ENCODE peak calls at places on chromosomes 6 and 20, in seven cellular contexts. One of them, this sample, is unnamed. For H3K4me1, the result is how much of the 10 kb centered on the place peaks cover.

GRCh38 chr20:58173091-58173490 is 55.4 kb downstream of the ANKRD60 start:
- DNase-seq in GM23248: no peak
- DNase-seq in trophoblast cell: no peak
- DNase-seq in PC-3: no peak
- DNase-seq in osteoblast: peak
- DNase-seq in fibroblast of lung: no peak
- DNase-seq in hepatocyte: no peak
- DNase-seq in this sample: no peak

GRCh38 chr20:35145141-35145564 is 2.0 kb downstream of the EDEM2 start:
- DNase-seq in GM23248: peak
- DNase-seq in osteoblast: peak
- DNase-seq in trophoblast cell: peak
- DNase-seq in fibroblast of lung: peak
- DNase-seq in PC-3: peak
- DNase-seq in hepatocyte: peak
- DNase-seq in this sample: peak

GRCh38 chr6:129105793-129106192 is 222.9 kb downstream of the LAMA2 start:
- DNase-seq in fibroblast of lung: no peak
- DNase-seq in osteoblast: no peak
- DNase-seq in trophoblast cell: no peak
- DNase-seq in GM23248: no peak
- DNase-seq in PC-3: no peak
- DNase-seq in hepatocyte: no peak
- DNase-seq in this sample: no peak

GRCh38 chr6:161226005-161226964 is 47.6 kb downstream of the AGPAT4 start:
- DNase-seq in hepatocyte: no peak
- DNase-seq in PC-3: no peak
- DNase-seq in trophoblast cell: no peak
- DNase-seq in GM23248: no peak
- DNase-seq in fibroblast of lung: no peak
- DNase-seq in osteoblast: no peak
- DNase-seq in this sample: no peak

GRCh38 chr20:19758888-19759331 is 852 bp downstream of the RIN2 start:
- DNase-seq in trophoblast cell: peak
- DNase-seq in GM23248: peak
- DNase-seq in fibroblast of lung: peak
- DNase-seq in osteoblast: peak
- DNase-seq in hepatocyte: peak
- DNase-seq in PC-3: peak
- DNase-seq in this sample: peak

GRCh38 chr6:82013561-82014275 is 233.8 kb downstream of the IBTK start:
- DNase-seq in hepatocyte: no peak
- DNase-seq in GM23248: peak
- DNase-seq in PC-3: peak
- DNase-seq in fibroblast of lung: peak
- DNase-seq in trophoblast cell: peak
- DNase-seq in osteoblast: peak
- DNase-seq in this sample: peak

GRCh38 chr20:37243076-37243936 is 18.3 kb downstream of the GHRH start:
- DNase-seq in osteoblast: no peak
- DNase-seq in GM23248: no peak
- DNase-seq in hepatocyte: no peak
- DNase-seq in PC-3: no peak
- DNase-seq in fibroblast of lung: no peak
- DNase-seq in trophoblast cell: no peak
- DNase-seq in this sample: no peak

GRCh38 chr6:3510178-3510577 is 53.3 kb upstream of the SLC22A23 start:
- DNase-seq in PC-3: no peak
- DNase-seq in trophoblast cell: no peak
- DNase-seq in GM23248: no peak
- DNase-seq in fibroblast of lung: no peak
- DNase-seq in hepatocyte: no peak
- DNase-seq in osteoblast: no peak
- DNase-seq in this sample: no peak

GRCh38 chr6:18457065-18457817 is 70.1 kb downstream of the RNF144B start:
- DNase-seq in hepatocyte: no peak
- DNase-seq in GM23248: no peak
- DNase-seq in PC-3: no peak
- DNase-seq in osteoblast: no peak
- DNase-seq in trophoblast cell: no peak
- DNase-seq in fibroblast of lung: no peak
- DNase-seq in this sample: peak

GRCh38 chr20:1229541-1229940 is 3.7 kb downstream of the RAD21L1 start:
- DNase-seq in hepatocyte: no peak
- DNase-seq in fibroblast of lung: no peak
- DNase-seq in osteoblast: no peak
- DNase-seq in GM23248: no peak
- DNase-seq in PC-3: no peak
- DNase-seq in trophoblast cell: no peak
- DNase-seq in this sample: no peak

GRCh38 chr6:39302011-39302410 is 12.2 kb downstream of the KCNK17 start:
- DNase-seq in fibroblast of lung: no peak
- DNase-seq in PC-3: no peak
- DNase-seq in hepatocyte: no peak
- DNase-seq in GM23248: no peak
- DNase-seq in osteoblast: peak
- DNase-seq in trophoblast cell: no peak
- DNase-seq in this sample: no peak

GRCh38 chr6:150684715-150685459 is 85.2 kb downstream of the PLEKHG1 start:
- DNase-seq in fibroblast of lung: no peak
- DNase-seq in GM23248: no peak
- DNase-seq in PC-3: no peak
- DNase-seq in trophoblast cell: no peak
- DNase-seq in hepatocyte: no peak
- DNase-seq in osteoblast: no peak
- DNase-seq in this sample: no peak

GRCh38 chr6:109672204-109672603 is 18.8 kb downstream of the AK9 start:
- DNase-seq in trophoblast cell: no peak
- DNase-seq in hepatocyte: no peak
- DNase-seq in GM23248: peak
- DNase-seq in fibroblast of lung: peak
- DNase-seq in PC-3: peak
- DNase-seq in osteoblast: no peak
- DNase-seq in this sample: no peak

GRCh38 chr20:1998193-1998520 is 4.3 kb upstream of the PDYN start:
- DNase-seq in osteoblast: no peak
- DNase-seq in fibroblast of lung: no peak
- DNase-seq in trophoblast cell: no peak
- DNase-seq in GM23248: no peak
- DNase-seq in PC-3: no peak
- DNase-seq in hepatocyte: no peak
- DNase-seq in this sample: no peak

GRCh38 chr20:40657526-40657925 is 31.5 kb downstream of the MAFB start:
- DNase-seq in osteoblast: no peak
- DNase-seq in PC-3: no peak
- DNase-seq in hepatocyte: no peak
- DNase-seq in GM23248: peak
- DNase-seq in trophoblast cell: no peak
- DNase-seq in fibroblast of lung: no peak
- DNase-seq in this sample: no peak

GRCh38 chr6:138972226-138972665 is 15.8 kb downstream of the REPS1 start:
- DNase-seq in PC-3: peak
- DNase-seq in GM23248: peak
- DNase-seq in osteoblast: no peak
- DNase-seq in trophoblast cell: no peak
- DNase-seq in hepatocyte: no peak
- DNase-seq in fibroblast of lung: peak
- DNase-seq in this sample: peak

GRCh38 chr6:109961666-109962065 is 16.4 kb upstream of the GPR6 start:
- DNase-seq in fibroblast of lung: peak
- DNase-seq in PC-3: peak
- DNase-seq in trophoblast cell: peak
- DNase-seq in hepatocyte: no peak
- DNase-seq in GM23248: peak
- DNase-seq in osteoblast: no peak
- DNase-seq in this sample: peak

DNA sequence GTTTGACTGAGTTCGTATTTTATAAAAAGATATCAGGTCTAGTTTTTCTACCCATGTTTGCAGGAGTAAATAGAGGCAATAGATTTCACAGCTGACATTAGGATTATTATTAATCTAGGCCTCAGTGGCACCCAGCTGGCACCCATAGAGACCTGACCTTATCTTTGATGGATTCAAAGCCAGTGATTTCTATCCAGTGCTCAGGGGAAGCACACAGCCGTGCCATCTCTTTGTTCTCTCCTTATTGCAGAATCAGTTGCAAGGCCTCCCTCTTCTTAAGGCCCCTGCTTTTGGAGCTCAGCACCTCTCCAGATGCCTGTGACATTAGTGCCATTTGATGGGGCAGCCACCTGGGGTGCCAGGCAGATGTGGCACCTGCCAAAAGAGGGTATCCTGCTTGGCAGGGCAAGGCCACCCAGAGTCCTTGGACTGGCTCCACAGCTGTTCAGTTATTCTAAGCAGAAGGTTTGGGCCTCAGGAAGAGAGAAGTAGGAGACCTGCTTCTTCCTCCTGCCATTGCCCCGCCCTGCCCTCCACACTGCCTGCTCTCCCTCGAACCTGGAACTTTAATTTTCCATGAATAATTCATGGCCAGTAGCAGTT is 206.2 kb downstream of the ZDHHC14 start:
- DNase-seq in GM23248: no peak
- DNase-seq in osteoblast: no peak
- DNase-seq in fibroblast of lung: no peak
- DNase-seq in trophoblast cell: no peak
- DNase-seq in PC-3: no peak
- DNase-seq in hepatocyte: no peak
- DNase-seq in this sample: no peak
- H3K4me1 ChIP-seq in GM23248: under half
- H3K4me1 ChIP-seq in osteoblast: under half
- H3K4me1 ChIP-seq in fibroblast of lung: under half
- H3K4me1 ChIP-seq in trophoblast cell: under half
- H3K4me1 ChIP-seq in PC-3: under half
- H3K4me1 ChIP-seq in hepatocyte: under half
- H3K4me1 ChIP-seq in this sample: under half

GRCh38 chr6:140912686-140913085 is 1220.0 kb upstream of the GJE1 start:
- DNase-seq in GM23248: no peak
- DNase-seq in trophoblast cell: no peak
- DNase-seq in fibroblast of lung: no peak
- DNase-seq in PC-3: no peak
- DNase-seq in osteoblast: no peak
- DNase-seq in hepatocyte: no peak
- DNase-seq in this sample: no peak
- H2AFZ ChIP-seq in GM23248: no peak
- H2AFZ ChIP-seq in trophoblast cell: no peak
- H2AFZ ChIP-seq in fibroblast of lung: no peak
- H2AFZ ChIP-seq in PC-3: no peak
- H2AFZ ChIP-seq in osteoblast: peak
- H2AFZ ChIP-seq in hepatocyte: no peak
- H2AFZ ChIP-seq in this sample: no peak

DNA sequence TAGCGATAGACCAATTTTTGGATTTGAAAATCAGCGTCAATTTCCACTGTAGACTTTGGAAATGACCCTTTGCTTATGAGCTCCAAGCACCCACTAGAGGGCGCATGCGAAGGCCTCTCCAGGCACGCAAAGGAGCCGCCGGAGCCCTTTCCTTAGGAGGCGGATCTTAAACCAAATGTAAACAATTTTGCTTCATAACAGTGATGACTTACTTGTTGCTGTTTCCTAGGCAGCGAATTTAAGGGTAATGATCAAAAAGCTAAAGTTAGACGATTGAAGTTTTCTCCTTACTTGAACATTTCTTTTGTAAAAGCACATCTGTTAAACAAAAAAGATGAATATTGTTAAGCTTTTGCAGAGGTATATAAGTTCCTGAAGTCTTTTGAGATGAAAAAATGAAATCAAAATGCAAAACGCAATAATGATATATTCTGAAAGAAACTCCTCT is 29.2 kb upstream of the EXOC2 start:
- DNase-seq in hepatocyte: peak
- DNase-seq in GM23248: peak
- DNase-seq in trophoblast cell: peak
- DNase-seq in osteoblast: peak
- DNase-seq in PC-3: peak
- DNase-seq in fibroblast of lung: peak
- DNase-seq in this sample: peak
- H3K4me1 ChIP-seq in hepatocyte: under half
- H3K4me1 ChIP-seq in GM23248: under half
- H3K4me1 ChIP-seq in trophoblast cell: under half
- H3K4me1 ChIP-seq in osteoblast: under half
- H3K4me1 ChIP-seq in PC-3: under half
- H3K4me1 ChIP-seq in fibroblast of lung: under half
- H3K4me1 ChIP-seq in this sample: under half

GRCh38 chr6:147508073-147508870 is at the start of gene SAMD5:
- DNase-seq in fibroblast of lung: peak
- DNase-seq in PC-3: peak
- DNase-seq in hepatocyte: peak
- DNase-seq in trophoblast cell: peak
- DNase-seq in osteoblast: peak
- DNase-seq in GM23248: peak
- DNase-seq in this sample: peak
- H2AFZ ChIP-seq in fibroblast of lung: peak
- H2AFZ ChIP-seq in PC-3: peak
- H2AFZ ChIP-seq in hepatocyte: peak
- H2AFZ ChIP-seq in trophoblast cell: peak
- H2AFZ ChIP-seq in osteoblast: peak
- H2AFZ ChIP-seq in GM23248: peak
- H2AFZ ChIP-seq in this sample: peak

GRCh38 chr6:169863710-169864109 is 112.3 kb downstream of the ERMARD start:
- DNase-seq in trophoblast cell: no peak
- DNase-seq in PC-3: no peak
- DNase-seq in GM23248: no peak
- DNase-seq in fibroblast of lung: no peak
- DNase-seq in osteoblast: peak
- DNase-seq in hepatocyte: no peak
- DNase-seq in this sample: no peak
- H3K4me1 ChIP-seq in trophoblast cell: under half
- H3K4me1 ChIP-seq in PC-3: under half
- H3K4me1 ChIP-seq in GM23248: under half
- H3K4me1 ChIP-seq in fibroblast of lung: under half
- H3K4me1 ChIP-seq in osteoblast: under half
- H3K4me1 ChIP-seq in hepatocyte: under half
- H3K4me1 ChIP-seq in this sample: under half

DNA sequence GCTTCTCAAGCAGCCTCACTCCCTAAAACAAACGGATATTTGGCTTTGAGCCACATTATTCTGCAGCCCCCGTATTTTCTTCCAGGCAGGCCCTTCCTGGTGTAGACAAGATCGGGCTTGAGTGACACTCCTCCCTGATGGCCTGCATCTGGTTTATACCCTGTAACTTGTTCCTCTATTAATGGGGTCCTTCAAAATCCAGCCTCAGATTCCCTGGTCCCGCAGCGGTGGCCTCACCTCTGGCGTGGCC is 375 bp upstream of the TMEM14C start:
- DNase-seq in GM23248: no peak
- DNase-seq in fibroblast of lung: no peak
- DNase-seq in trophoblast cell: no peak
- DNase-seq in PC-3: no peak
- DNase-seq in osteoblast: no peak
- DNase-seq in hepatocyte: no peak
- DNase-seq in this sample: no peak
- H2AFZ ChIP-seq in GM23248: peak
- H2AFZ ChIP-seq in fibroblast of lung: peak
- H2AFZ ChIP-seq in trophoblast cell: peak
- H2AFZ ChIP-seq in PC-3: peak
- H2AFZ ChIP-seq in osteoblast: peak
- H2AFZ ChIP-seq in hepatocyte: peak
- H2AFZ ChIP-seq in this sample: peak